ENCODE peak calls at places on chromosomes 3 and 15, in nine cellular contexts. One of them, this sample, is unnamed.

GRCh38 chr3:96959902-96960596 is 145.7 kb downstream of the EPHA6 start:
- DNase-seq in tibial artery: no peak
- DNase-seq in PC-3: peak
- DNase-seq in pons: no peak
- DNase-seq in putamen: no peak
- DNase-seq in Panc1: no peak
- DNase-seq in posterior cingulate gyrus: no peak
- DNase-seq in left ventricle myocardium inferior: no peak
- DNase-seq in HEK293T: no peak
- DNase-seq in this sample: no peak

GRCh38 chr3:138417559-138417982 is 16.8 kb upstream of the ESYT3 start:
- DNase-seq in putamen: peak
- DNase-seq in tibial artery: peak
- DNase-seq in pons: peak
- DNase-seq in PC-3: peak
- DNase-seq in left ventricle myocardium inferior: peak
- DNase-seq in HEK293T: peak
- DNase-seq in posterior cingulate gyrus: peak
- DNase-seq in Panc1: peak
- DNase-seq in this sample: peak

GRCh38 chr3:134134698-134135415 is 105.1 kb upstream of the SLCO2A1 start:
- DNase-seq in Panc1: no peak
- DNase-seq in tibial artery: no peak
- DNase-seq in posterior cingulate gyrus: no peak
- DNase-seq in putamen: no peak
- DNase-seq in PC-3: no peak
- DNase-seq in left ventricle myocardium inferior: no peak
- DNase-seq in HEK293T: no peak
- DNase-seq in pons: no peak
- DNase-seq in this sample: no peak

GRCh38 chr15:72345280-72345679 is 25.3 kb upstream of the CELF6 start:
- DNase-seq in HEK293T: no peak
- DNase-seq in pons: no peak
- DNase-seq in PC-3: no peak
- DNase-seq in posterior cingulate gyrus: no peak
- DNase-seq in left ventricle myocardium inferior: no peak
- DNase-seq in putamen: no peak
- DNase-seq in tibial artery: no peak
- DNase-seq in Panc1: no peak
- DNase-seq in this sample: no peak

GRCh38 chr15:34773916-34774315 is 19.1 kb upstream of the GJD2 start:
- DNase-seq in pons: no peak
- DNase-seq in posterior cingulate gyrus: no peak
- DNase-seq in PC-3: no peak
- DNase-seq in HEK293T: no peak
- DNase-seq in Panc1: no peak
- DNase-seq in tibial artery: no peak
- DNase-seq in left ventricle myocardium inferior: no peak
- DNase-seq in putamen: no peak
- DNase-seq in this sample: no peak

GRCh38 chr15:78808550-78808949 is 2.7 kb downstream of the ADAMTS7 start:
- DNase-seq in HEK293T: peak
- DNase-seq in left ventricle myocardium inferior: peak
- DNase-seq in putamen: no peak
- DNase-seq in posterior cingulate gyrus: no peak
- DNase-seq in tibial artery: no peak
- DNase-seq in PC-3: peak
- DNase-seq in pons: no peak
- DNase-seq in Panc1: peak
- DNase-seq in this sample: no peak

GRCh38 chr3:131374741-131375140 is 6.8 kb upstream of the NUDT16 start:
- DNase-seq in posterior cingulate gyrus: no peak
- DNase-seq in pons: no peak
- DNase-seq in HEK293T: no peak
- DNase-seq in left ventricle myocardium inferior: no peak
- DNase-seq in putamen: no peak
- DNase-seq in PC-3: no peak
- DNase-seq in Panc1: no peak
- DNase-seq in tibial artery: no peak
- DNase-seq in this sample: no peak

GRCh38 chr3:168327836-168328235 is 232.1 kb upstream of the GOLIM4 start:
- DNase-seq in Panc1: no peak
- DNase-seq in posterior cingulate gyrus: no peak
- DNase-seq in putamen: no peak
- DNase-seq in HEK293T: no peak
- DNase-seq in left ventricle myocardium inferior: no peak
- DNase-seq in pons: no peak
- DNase-seq in tibial artery: no peak
- DNase-seq in PC-3: no peak
- DNase-seq in this sample: no peak

GRCh38 chr3:16028604-16029003 is 145.9 kb upstream of the GALNT15 start:
- DNase-seq in left ventricle myocardium inferior: no peak
- DNase-seq in putamen: no peak
- DNase-seq in Panc1: no peak
- DNase-seq in HEK293T: no peak
- DNase-seq in pons: no peak
- DNase-seq in PC-3: no peak
- DNase-seq in posterior cingulate gyrus: no peak
- DNase-seq in tibial artery: no peak
- DNase-seq in this sample: no peak

GRCh38 chr15:77118787-77119410 is 48.0 kb upstream of the TSPAN3 start:
- DNase-seq in putamen: peak
- DNase-seq in pons: peak
- DNase-seq in PC-3: peak
- DNase-seq in left ventricle myocardium inferior: no peak
- DNase-seq in tibial artery: no peak
- DNase-seq in HEK293T: peak
- DNase-seq in Panc1: peak
- DNase-seq in posterior cingulate gyrus: peak
- DNase-seq in this sample: peak

GRCh38 chr15:29141206-29141907 is 128.3 kb downstream of the NSMCE3 start:
- DNase-seq in Panc1: no peak
- DNase-seq in pons: no peak
- DNase-seq in posterior cingulate gyrus: no peak
- DNase-seq in left ventricle myocardium inferior: no peak
- DNase-seq in PC-3: no peak
- DNase-seq in putamen: no peak
- DNase-seq in HEK293T: no peak
- DNase-seq in tibial artery: peak
- DNase-seq in this sample: no peak

GRCh38 chr15:85388506-85388905 is 8.1 kb downstream of the AKAP13 start:
- DNase-seq in left ventricle myocardium inferior: no peak
- DNase-seq in HEK293T: no peak
- DNase-seq in putamen: no peak
- DNase-seq in pons: no peak
- DNase-seq in Panc1: no peak
- DNase-seq in posterior cingulate gyrus: no peak
- DNase-seq in PC-3: no peak
- DNase-seq in tibial artery: no peak
- DNase-seq in this sample: no peak

GRCh38 chr3:77935418-77935817 is 895.5 kb downstream of the ROBO2 start:
- DNase-seq in left ventricle myocardium inferior: no peak
- DNase-seq in HEK293T: no peak
- DNase-seq in pons: no peak
- DNase-seq in PC-3: peak
- DNase-seq in posterior cingulate gyrus: no peak
- DNase-seq in Panc1: no peak
- DNase-seq in tibial artery: no peak
- DNase-seq in putamen: no peak
- DNase-seq in this sample: no peak

GRCh38 chr3:149813367-149814281 is 609 bp downstream of the RNF13 start:
- DNase-seq in posterior cingulate gyrus: peak
- DNase-seq in putamen: peak
- DNase-seq in HEK293T: peak
- DNase-seq in pons: peak
- DNase-seq in Panc1: no peak
- DNase-seq in left ventricle myocardium inferior: no peak
- DNase-seq in PC-3: peak
- DNase-seq in tibial artery: no peak
- DNase-seq in this sample: peak

GRCh38 chr3:144162042-144162441 is 190.4 kb downstream of the DIPK2A start:
- DNase-seq in putamen: no peak
- DNase-seq in posterior cingulate gyrus: no peak
- DNase-seq in left ventricle myocardium inferior: no peak
- DNase-seq in PC-3: peak
- DNase-seq in Panc1: peak
- DNase-seq in pons: no peak
- DNase-seq in HEK293T: no peak
- DNase-seq in tibial artery: no peak
- DNase-seq in this sample: no peak

GRCh38 chr3:56725175-56725574 is 42.1 kb upstream of the TASOR start:
- DNase-seq in putamen: no peak
- DNase-seq in PC-3: no peak
- DNase-seq in left ventricle myocardium inferior: no peak
- DNase-seq in Panc1: no peak
- DNase-seq in tibial artery: no peak
- DNase-seq in HEK293T: no peak
- DNase-seq in posterior cingulate gyrus: no peak
- DNase-seq in pons: no peak
- DNase-seq in this sample: peak

GRCh38 chr3:53938645-53939044 is 47.0 kb upstream of the SELENOK start:
- DNase-seq in HEK293T: peak
- DNase-seq in posterior cingulate gyrus: no peak
- DNase-seq in pons: peak
- DNase-seq in PC-3: peak
- DNase-seq in tibial artery: no peak
- DNase-seq in putamen: peak
- DNase-seq in left ventricle myocardium inferior: no peak
- DNase-seq in Panc1: peak
- DNase-seq in this sample: peak

GRCh38 chr3:154779571-154779970 is 300.5 kb upstream of the MME start:
- DNase-seq in tibial artery: no peak
- DNase-seq in PC-3: peak
- DNase-seq in pons: no peak
- DNase-seq in HEK293T: no peak
- DNase-seq in putamen: peak
- DNase-seq in left ventricle myocardium inferior: no peak
- DNase-seq in Panc1: no peak
- DNase-seq in posterior cingulate gyrus: no peak
- DNase-seq in this sample: no peak

GRCh38 chr15:56586206-56586605 is 121.3 kb upstream of the MNS1 start:
- DNase-seq in Panc1: no peak
- DNase-seq in tibial artery: no peak
- DNase-seq in PC-3: no peak
- DNase-seq in pons: no peak
- DNase-seq in putamen: no peak
- DNase-seq in posterior cingulate gyrus: no peak
- DNase-seq in left ventricle myocardium inferior: no peak
- DNase-seq in HEK293T: no peak
- DNase-seq in this sample: no peak

GRCh38 chr3:197874064-197874463 is 75.9 kb upstream of the RPL35A start:
- DNase-seq in PC-3: peak
- DNase-seq in tibial artery: no peak
- DNase-seq in left ventricle myocardium inferior: no peak
- DNase-seq in pons: no peak
- DNase-seq in Panc1: no peak
- DNase-seq in HEK293T: no peak
- DNase-seq in putamen: no peak
- DNase-seq in posterior cingulate gyrus: no peak
- DNase-seq in this sample: no peak

GRCh38 chr15:85730001-85730820 is 64.5 kb downstream of the KLHL25 start:
- DNase-seq in posterior cingulate gyrus: no peak
- DNase-seq in tibial artery: peak
- DNase-seq in pons: peak
- DNase-seq in left ventricle myocardium inferior: no peak
- DNase-seq in PC-3: peak
- DNase-seq in Panc1: peak
- DNase-seq in putamen: peak
- DNase-seq in HEK293T: peak
- DNase-seq in this sample: no peak

GRCh38 chr3:125148016-125148812 is 64.3 kb downstream of the SLC12A8 start:
- DNase-seq in Panc1: no peak
- DNase-seq in HEK293T: no peak
- DNase-seq in PC-3: no peak
- DNase-seq in pons: no peak
- DNase-seq in putamen: no peak
- DNase-seq in posterior cingulate gyrus: no peak
- DNase-seq in tibial artery: no peak
- DNase-seq in left ventricle myocardium inferior: no peak
- DNase-seq in this sample: no peak

GRCh38 chr15:25693321-25694237 is 169.5 kb downstream of the ATP10A start:
- DNase-seq in Panc1: no peak
- DNase-seq in PC-3: peak
- DNase-seq in pons: no peak
- DNase-seq in putamen: no peak
- DNase-seq in HEK293T: peak
- DNase-seq in tibial artery: peak
- DNase-seq in posterior cingulate gyrus: peak
- DNase-seq in left ventricle myocardium inferior: peak
- DNase-seq in this sample: no peak

GRCh38 chr15:61974759-61975158 is 85.5 kb downstream of the VPS13C start:
- DNase-seq in Panc1: peak
- DNase-seq in HEK293T: no peak
- DNase-seq in left ventricle myocardium inferior: no peak
- DNase-seq in tibial artery: no peak
- DNase-seq in posterior cingulate gyrus: no peak
- DNase-seq in PC-3: peak
- DNase-seq in putamen: no peak
- DNase-seq in pons: peak
- DNase-seq in this sample: no peak

GRCh38 chr15:66016199-66016598 is 146.9 kb downstream of the RAB11A start:
- DNase-seq in Panc1: no peak
- DNase-seq in tibial artery: no peak
- DNase-seq in posterior cingulate gyrus: no peak
- DNase-seq in putamen: no peak
- DNase-seq in left ventricle myocardium inferior: no peak
- DNase-seq in HEK293T: no peak
- DNase-seq in pons: no peak
- DNase-seq in PC-3: no peak
- DNase-seq in this sample: no peak

GRCh38 chr3:38000242-38000916 is 9.8 kb downstream of the VILL start:
- DNase-seq in Panc1: no peak
- DNase-seq in pons: no peak
- DNase-seq in tibial artery: peak
- DNase-seq in PC-3: no peak
- DNase-seq in left ventricle myocardium inferior: no peak
- DNase-seq in posterior cingulate gyrus: no peak
- DNase-seq in putamen: no peak
- DNase-seq in HEK293T: no peak
- DNase-seq in this sample: no peak

GRCh38 chr3:171810278-171811058 is at the start of gene PLD1:
- DNase-seq in HEK293T: peak
- DNase-seq in left ventricle myocardium inferior: peak
- DNase-seq in posterior cingulate gyrus: peak
- DNase-seq in tibial artery: peak
- DNase-seq in Panc1: no peak
- DNase-seq in PC-3: peak
- DNase-seq in putamen: peak
- DNase-seq in pons: peak
- DNase-seq in this sample: peak

This sample was measured in transverse colon.